ENCODE peak calls at places on chromosomes 6 and 20, in eight cellular contexts. One of them, this sample, is unnamed.

GRCh38 chr6:43943781-43944250 is 173.8 kb downstream of the VEGFA start:
- DNase-seq in mesenchymal stem cell: no peak
- DNase-seq in CD4-positive, alpha-beta memory T cell: no peak
- DNase-seq in heart left ventricle: no peak
- DNase-seq in tibial nerve: no peak
- DNase-seq in upper lobe of left lung: peak; percentile 75
- DNase-seq in neuronal stem cell: no peak
- DNase-seq in adrenal gland: peak; percentile 19
- DNase-seq in this sample: no peak

GRCh38 chr20:63129991-63130653 is 85.8 kb downstream of the YTHDF1 start:
- DNase-seq in mesenchymal stem cell: no peak
- DNase-seq in CD4-positive, alpha-beta memory T cell: no peak
- DNase-seq in heart left ventricle: peak; percentile 17
- DNase-seq in tibial nerve: no peak
- DNase-seq in upper lobe of left lung: peak; percentile 16
- DNase-seq in neuronal stem cell: no peak
- DNase-seq in adrenal gland: no peak
- DNase-seq in this sample: no peak

GRCh38 chr6:73506246-73506645 is 14.6 kb downstream of the EEF1A1 start:
- DNase-seq in mesenchymal stem cell: peak; percentile 2
- DNase-seq in CD4-positive, alpha-beta memory T cell: no peak
- DNase-seq in heart left ventricle: no peak
- DNase-seq in tibial nerve: no peak
- DNase-seq in upper lobe of left lung: no peak
- DNase-seq in neuronal stem cell: no peak
- DNase-seq in adrenal gland: no peak
- DNase-seq in this sample: no peak

GRCh38 chr6:47242483-47243386 is 67.0 kb downstream of the TNFRSF21 start:
- DNase-seq in mesenchymal stem cell: peak; percentile 97
- DNase-seq in CD4-positive, alpha-beta memory T cell: peak; percentile 43
- DNase-seq in heart left ventricle: peak; percentile 85
- DNase-seq in tibial nerve: peak; percentile 52
- DNase-seq in upper lobe of left lung: peak; percentile 92
- DNase-seq in neuronal stem cell: no peak
- DNase-seq in adrenal gland: peak; percentile 73
- DNase-seq in this sample: peak; percentile 81

GRCh38 chr20:54062812-54063280 is 7.5 kb downstream of the BCAS1 start:
- DNase-seq in mesenchymal stem cell: peak; percentile 45
- DNase-seq in CD4-positive, alpha-beta memory T cell: peak; percentile 12
- DNase-seq in heart left ventricle: no peak
- DNase-seq in tibial nerve: no peak
- DNase-seq in upper lobe of left lung: no peak
- DNase-seq in neuronal stem cell: peak; percentile 15
- DNase-seq in adrenal gland: no peak
- DNase-seq in this sample: no peak

GRCh38 chr6:52975580-52975979 is 19.5 kb downstream of the GSTA4 start:
- DNase-seq in mesenchymal stem cell: no peak
- DNase-seq in CD4-positive, alpha-beta memory T cell: no peak
- DNase-seq in heart left ventricle: no peak
- DNase-seq in tibial nerve: no peak
- DNase-seq in upper lobe of left lung: no peak
- DNase-seq in neuronal stem cell: no peak
- DNase-seq in adrenal gland: no peak
- DNase-seq in this sample: no peak

GRCh38 chr6:156977527-156978291 is 200.5 kb downstream of the ARID1B start:
- DNase-seq in mesenchymal stem cell: no peak
- DNase-seq in CD4-positive, alpha-beta memory T cell: no peak
- DNase-seq in heart left ventricle: no peak
- DNase-seq in tibial nerve: peak; percentile 56
- DNase-seq in upper lobe of left lung: peak; percentile 42
- DNase-seq in neuronal stem cell: no peak
- DNase-seq in adrenal gland: peak; percentile 65
- DNase-seq in this sample: no peak

GRCh38 chr6:152267967-152268845 is 369.0 kb downstream of the SYNE1 start:
- DNase-seq in mesenchymal stem cell: peak; percentile 48
- DNase-seq in CD4-positive, alpha-beta memory T cell: peak; percentile 40
- DNase-seq in heart left ventricle: no peak
- DNase-seq in tibial nerve: peak; percentile 26
- DNase-seq in upper lobe of left lung: no peak
- DNase-seq in neuronal stem cell: peak; percentile 35
- DNase-seq in adrenal gland: no peak
- DNase-seq in this sample: no peak

GRCh38 chr6:82963527-82963926 is 102.1 kb downstream of the UBE3D start:
- DNase-seq in mesenchymal stem cell: no peak
- DNase-seq in CD4-positive, alpha-beta memory T cell: no peak
- DNase-seq in heart left ventricle: no peak
- DNase-seq in tibial nerve: no peak
- DNase-seq in upper lobe of left lung: no peak
- DNase-seq in neuronal stem cell: no peak
- DNase-seq in adrenal gland: no peak
- DNase-seq in this sample: no peak

GRCh38 chr6:33213166-33213988 is 5.1 kb downstream of the RING1 start:
- DNase-seq in mesenchymal stem cell: peak; percentile 34
- DNase-seq in CD4-positive, alpha-beta memory T cell: peak; percentile 20
- DNase-seq in heart left ventricle: peak; percentile 49
- DNase-seq in tibial nerve: no peak
- DNase-seq in upper lobe of left lung: no peak
- DNase-seq in neuronal stem cell: no peak
- DNase-seq in adrenal gland: peak; percentile 34
- DNase-seq in this sample: no peak

GRCh38 chr20:621115-621756 is 11.1 kb upstream of the TCF15 start:
- DNase-seq in mesenchymal stem cell: no peak
- DNase-seq in CD4-positive, alpha-beta memory T cell: no peak
- DNase-seq in heart left ventricle: no peak
- DNase-seq in tibial nerve: no peak
- DNase-seq in upper lobe of left lung: no peak
- DNase-seq in neuronal stem cell: no peak
- DNase-seq in adrenal gland: no peak
- DNase-seq in this sample: no peak

GRCh38 chr6:129567374-129567773 is 142.6 kb downstream of the ARHGAP18 start:
- DNase-seq in mesenchymal stem cell: no peak
- DNase-seq in CD4-positive, alpha-beta memory T cell: peak; percentile 2
- DNase-seq in heart left ventricle: no peak
- DNase-seq in tibial nerve: peak; percentile 29
- DNase-seq in upper lobe of left lung: peak; percentile 25
- DNase-seq in neuronal stem cell: no peak
- DNase-seq in adrenal gland: peak; percentile 48
- DNase-seq in this sample: no peak

GRCh38 chr6:127737009-127737486 is 160.1 kb downstream of the C6orf58 start:
- DNase-seq in mesenchymal stem cell: peak; percentile 79
- DNase-seq in CD4-positive, alpha-beta memory T cell: peak; percentile 64
- DNase-seq in heart left ventricle: peak; percentile 26
- DNase-seq in tibial nerve: peak; percentile 41
- DNase-seq in upper lobe of left lung: peak; percentile 58
- DNase-seq in neuronal stem cell: peak; percentile 43
- DNase-seq in adrenal gland: peak; percentile 33
- DNase-seq in this sample: peak; percentile 18

GRCh38 chr20:35942243-35942642 is 12.1 kb downstream of the SCAND1 start:
- DNase-seq in mesenchymal stem cell: no peak
- DNase-seq in CD4-positive, alpha-beta memory T cell: no peak
- DNase-seq in heart left ventricle: no peak
- DNase-seq in tibial nerve: no peak
- DNase-seq in upper lobe of left lung: no peak
- DNase-seq in neuronal stem cell: peak; percentile 67
- DNase-seq in adrenal gland: no peak
- DNase-seq in this sample: no peak

GRCh38 chr6:73579389-73579788 is 58.6 kb upstream of the EEF1A1 start:
- DNase-seq in mesenchymal stem cell: no peak
- DNase-seq in CD4-positive, alpha-beta memory T cell: no peak
- DNase-seq in heart left ventricle: no peak
- DNase-seq in tibial nerve: no peak
- DNase-seq in upper lobe of left lung: peak; percentile 40
- DNase-seq in neuronal stem cell: no peak
- DNase-seq in adrenal gland: peak; percentile 42
- DNase-seq in this sample: no peak

GRCh38 chr20:16580127-16580526 is 6.9 kb upstream of the KIF16B start:
- DNase-seq in mesenchymal stem cell: peak; percentile 47
- DNase-seq in CD4-positive, alpha-beta memory T cell: no peak
- DNase-seq in heart left ventricle: no peak
- DNase-seq in tibial nerve: no peak
- DNase-seq in upper lobe of left lung: no peak
- DNase-seq in neuronal stem cell: no peak
- DNase-seq in adrenal gland: no peak
- DNase-seq in this sample: no peak

GRCh38 chr6:106974337-106974998 is at the start of gene CD24:
- DNase-seq in mesenchymal stem cell: peak; percentile 15
- DNase-seq in CD4-positive, alpha-beta memory T cell: no peak
- DNase-seq in heart left ventricle: no peak
- DNase-seq in tibial nerve: no peak
- DNase-seq in upper lobe of left lung: peak; percentile 43
- DNase-seq in neuronal stem cell: peak; percentile 70
- DNase-seq in adrenal gland: no peak
- DNase-seq in this sample: peak; percentile 39

GRCh38 chr6:156776470-156776840 is 723 bp upstream of the ARID1B start:
- DNase-seq in mesenchymal stem cell: peak; percentile 55
- DNase-seq in CD4-positive, alpha-beta memory T cell: peak; percentile 42
- DNase-seq in heart left ventricle: no peak
- DNase-seq in tibial nerve: peak; percentile 33
- DNase-seq in upper lobe of left lung: no peak
- DNase-seq in neuronal stem cell: no peak
- DNase-seq in adrenal gland: no peak
- DNase-seq in this sample: no peak

GRCh38 chr20:31988430-31989015 is 20.6 kb downstream of the XKR7 start:
- DNase-seq in mesenchymal stem cell: no peak
- DNase-seq in CD4-positive, alpha-beta memory T cell: no peak
- DNase-seq in heart left ventricle: no peak
- DNase-seq in tibial nerve: no peak
- DNase-seq in upper lobe of left lung: no peak
- DNase-seq in neuronal stem cell: no peak
- DNase-seq in adrenal gland: no peak
- DNase-seq in this sample: no peak

GRCh38 chr6:41000248-41000647 is 38.8 kb downstream of the UNC5CL start:
- DNase-seq in mesenchymal stem cell: no peak
- DNase-seq in CD4-positive, alpha-beta memory T cell: no peak
- DNase-seq in heart left ventricle: no peak
- DNase-seq in tibial nerve: no peak
- DNase-seq in upper lobe of left lung: peak; percentile 22
- DNase-seq in neuronal stem cell: no peak
- DNase-seq in adrenal gland: no peak
- DNase-seq in this sample: no peak

GRCh38 chr20:21702001-21702400 is 3.5 kb upstream of the PAX1 start:
- DNase-seq in mesenchymal stem cell: no peak
- DNase-seq in CD4-positive, alpha-beta memory T cell: no peak
- DNase-seq in heart left ventricle: no peak
- DNase-seq in tibial nerve: no peak
- DNase-seq in upper lobe of left lung: no peak
- DNase-seq in neuronal stem cell: no peak
- DNase-seq in adrenal gland: no peak
- DNase-seq in this sample: no peak

GRCh38 chr6:41700577-41701347 is 34.6 kb downstream of the TFEB start:
- DNase-seq in mesenchymal stem cell: no peak
- DNase-seq in CD4-positive, alpha-beta memory T cell: no peak
- DNase-seq in heart left ventricle: no peak
- DNase-seq in tibial nerve: no peak
- DNase-seq in upper lobe of left lung: no peak
- DNase-seq in neuronal stem cell: no peak
- DNase-seq in adrenal gland: no peak
- DNase-seq in this sample: no peak

DNA sequence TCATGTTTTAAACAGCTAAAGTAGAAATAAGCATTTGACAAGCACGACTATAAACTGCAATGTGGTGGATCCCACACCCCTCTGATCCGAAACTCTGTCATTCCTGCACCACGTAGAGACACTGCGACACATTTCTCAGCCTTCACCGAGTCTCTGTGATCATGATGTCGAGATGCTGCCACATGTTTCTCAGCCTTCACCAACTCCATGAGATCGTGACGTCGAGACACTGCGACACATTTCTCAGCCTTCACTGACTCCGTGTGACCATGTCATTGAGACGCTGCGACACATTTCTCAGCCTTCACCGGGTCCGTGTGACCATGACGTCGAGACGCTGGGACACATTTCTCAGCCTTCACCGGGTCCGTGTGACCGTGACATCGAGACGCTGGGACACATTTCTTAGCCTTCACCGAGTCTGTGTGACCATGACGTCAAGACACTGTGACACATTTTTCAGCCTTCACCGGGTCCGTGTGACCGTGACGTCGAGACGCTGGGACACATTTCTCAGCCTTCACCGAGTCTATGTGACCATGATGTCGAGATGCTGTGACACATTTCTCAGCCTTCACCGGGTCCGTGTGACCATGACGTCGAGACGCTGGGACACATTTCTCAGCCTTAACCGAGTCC is 143.0 kb downstream of the TTLL2 start:
- DNase-seq in mesenchymal stem cell: no peak
- DNase-seq in CD4-positive, alpha-beta memory T cell: no peak
- DNase-seq in heart left ventricle: no peak
- DNase-seq in tibial nerve: no peak
- DNase-seq in upper lobe of left lung: no peak
- DNase-seq in neuronal stem cell: no peak
- DNase-seq in adrenal gland: no peak
- DNase-seq in this sample: no peak
- H3K9me3 ChIP-seq in mesenchymal stem cell: no peaks in the 10 kb centered on the region
- H3K9me3 ChIP-seq in CD4-positive, alpha-beta memory T cell: no peaks in the 10 kb centered on the region
- H3K9me3 ChIP-seq in heart left ventricle: no peaks in the 10 kb centered on the region
- H3K9me3 ChIP-seq in tibial nerve: no peaks in the 10 kb centered on the region
- H3K9me3 ChIP-seq in upper lobe of left lung: no peaks in the 10 kb centered on the region
- H3K9me3 ChIP-seq in neuronal stem cell: no peaks in the 10 kb centered on the region
- H3K9me3 ChIP-seq in adrenal gland: no peaks in the 10 kb centered on the region
- H3K9me3 ChIP-seq in this sample: no peaks in the 10 kb centered on the region

GRCh38 chr6:169975701-169976100 is 224.3 kb downstream of the ERMARD start:
- DNase-seq in mesenchymal stem cell: no peak
- DNase-seq in CD4-positive, alpha-beta memory T cell: no peak
- DNase-seq in heart left ventricle: peak; percentile 10
- DNase-seq in tibial nerve: no peak
- DNase-seq in upper lobe of left lung: no peak
- DNase-seq in neuronal stem cell: no peak
- DNase-seq in adrenal gland: no peak
- DNase-seq in this sample: no peak
- H3K9me3 ChIP-seq in mesenchymal stem cell: no peaks in the 10 kb centered on the region
- H3K9me3 ChIP-seq in CD4-positive, alpha-beta memory T cell: no peaks in the 10 kb centered on the region
- H3K9me3 ChIP-seq in heart left ventricle: no peaks in the 10 kb centered on the region
- H3K9me3 ChIP-seq in tibial nerve: no peaks in the 10 kb centered on the region
- H3K9me3 ChIP-seq in upper lobe of left lung: no peaks in the 10 kb centered on the region
- H3K9me3 ChIP-seq in neuronal stem cell: no peaks in the 10 kb centered on the region
- H3K9me3 ChIP-seq in adrenal gland: no peaks in the 10 kb centered on the region
- H3K9me3 ChIP-seq in this sample: no peaks in the 10 kb centered on the region

GRCh38 chr20:12466915-12467314 is 541.9 kb upstream of the SPTLC3 start:
- DNase-seq in mesenchymal stem cell: no peak
- DNase-seq in CD4-positive, alpha-beta memory T cell: no peak
- DNase-seq in heart left ventricle: no peak
- DNase-seq in tibial nerve: no peak
- DNase-seq in upper lobe of left lung: no peak
- DNase-seq in neuronal stem cell: no peak
- DNase-seq in adrenal gland: no peak
- DNase-seq in this sample: no peak

GRCh38 chr20:12458241-12458640 is 540.5 kb downstream of the BTBD3 start:
- DNase-seq in mesenchymal stem cell: no peak
- DNase-seq in CD4-positive, alpha-beta memory T cell: no peak
- DNase-seq in heart left ventricle: no peak
- DNase-seq in tibial nerve: no peak
- DNase-seq in upper lobe of left lung: no peak
- DNase-seq in neuronal stem cell: no peak
- DNase-seq in adrenal gland: no peak
- DNase-seq in this sample: no peak

GRCh38 chr20:12464036-12464435 is 544.7 kb upstream of the SPTLC3 start:
- DNase-seq in mesenchymal stem cell: no peak
- DNase-seq in CD4-positive, alpha-beta memory T cell: no peak
- DNase-seq in heart left ventricle: no peak
- DNase-seq in tibial nerve: no peak
- DNase-seq in upper lobe of left lung: no peak
- DNase-seq in neuronal stem cell: no peak
- DNase-seq in adrenal gland: no peak
- DNase-seq in this sample: no peak
- H3K9me3 ChIP-seq in mesenchymal stem cell: peaks cover 19% of the 10 kb centered on the region
- H3K9me3 ChIP-seq in CD4-positive, alpha-beta memory T cell: no peaks in the 10 kb centered on the region
- H3K9me3 ChIP-seq in heart left ventricle: peaks cover 11% of the 10 kb centered on the region
- H3K9me3 ChIP-seq in tibial nerve: no peaks in the 10 kb centered on the region
- H3K9me3 ChIP-seq in upper lobe of left lung: no peaks in the 10 kb centered on the region
- H3K9me3 ChIP-seq in neuronal stem cell: no peaks in the 10 kb centered on the region
- H3K9me3 ChIP-seq in adrenal gland: no peaks in the 10 kb centered on the region
- H3K9me3 ChIP-seq in this sample: no peaks in the 10 kb centered on the region

GRCh38 chr20:49281913-49282467 is 4.1 kb upstream of the ZNFX1 start:
- DNase-seq in mesenchymal stem cell: no peak
- DNase-seq in CD4-positive, alpha-beta memory T cell: no peak
- DNase-seq in heart left ventricle: no peak
- DNase-seq in tibial nerve: no peak
- DNase-seq in upper lobe of left lung: no peak
- DNase-seq in neuronal stem cell: no peak
- DNase-seq in adrenal gland: no peak
- DNase-seq in this sample: no peak
- H3K9me3 ChIP-seq in mesenchymal stem cell: peaks cover 28% of the 10 kb centered on the region
- H3K9me3 ChIP-seq in CD4-positive, alpha-beta memory T cell: peaks cover 60% of the 10 kb centered on the region
- H3K9me3 ChIP-seq in heart left ventricle: peaks cover 59% of the 10 kb centered on the region
- H3K9me3 ChIP-seq in tibial nerve: no peaks in the 10 kb centered on the region
- H3K9me3 ChIP-seq in upper lobe of left lung: peaks cover 44% of the 10 kb centered on the region
- H3K9me3 ChIP-seq in neuronal stem cell: peaks cover 81% of the 10 kb centered on the region
- H3K9me3 ChIP-seq in adrenal gland: no peaks in the 10 kb centered on the region
- H3K9me3 ChIP-seq in this sample: peaks cover 74% of the 10 kb centered on the region

This sample was measured in breast epithelium.